ENCODE peak calls at places on chromosomes 7 and 10, in seven cellular contexts. One of them, this sample, is unnamed. For H3K4me1, the result is how much of the 10 kb centered on the place peaks cover.

GRCh38 chr7:2944729-2945128 is 98.9 kb downstream of the CARD11 start:
- DNase-seq in GM23248: no peak
- DNase-seq in H1: no peak
- DNase-seq in fibroblast of lung: no peak
- DNase-seq in hepatocyte: no peak
- DNase-seq in H9: peak
- DNase-seq in astrocyte: no peak
- DNase-seq in this sample: no peak

GRCh38 chr7:128437426-128438332 is 18.0 kb upstream of the HILPDA start:
- DNase-seq in hepatocyte: no peak
- DNase-seq in fibroblast of lung: no peak
- DNase-seq in astrocyte: no peak
- DNase-seq in GM23248: no peak
- DNase-seq in H9: no peak
- DNase-seq in H1: no peak
- DNase-seq in this sample: no peak

GRCh38 chr7:94486206-94486605 is 23.4 kb upstream of the CASD1 start:
- DNase-seq in GM23248: no peak
- DNase-seq in fibroblast of lung: no peak
- DNase-seq in astrocyte: no peak
- DNase-seq in hepatocyte: no peak
- DNase-seq in H1: no peak
- DNase-seq in H9: no peak
- DNase-seq in this sample: no peak

GRCh38 chr7:26202019-26202985 is 757 bp downstream of the CBX3 start:
- DNase-seq in GM23248: peak
- DNase-seq in fibroblast of lung: peak
- DNase-seq in H9: no peak
- DNase-seq in astrocyte: peak
- DNase-seq in hepatocyte: peak
- DNase-seq in H1: no peak
- DNase-seq in this sample: peak

GRCh38 chr10:130456616-130457015 is 320.4 kb downstream of the GLRX3 start:
- DNase-seq in H9: peak
- DNase-seq in hepatocyte: no peak
- DNase-seq in fibroblast of lung: no peak
- DNase-seq in GM23248: no peak
- DNase-seq in H1: peak
- DNase-seq in astrocyte: no peak
- DNase-seq in this sample: no peak

GRCh38 chr10:119893845-119894427 is 1.4 kb downstream of the SEC23IP start:
- DNase-seq in hepatocyte: no peak
- DNase-seq in fibroblast of lung: no peak
- DNase-seq in H9: no peak
- DNase-seq in astrocyte: no peak
- DNase-seq in GM23248: no peak
- DNase-seq in H1: no peak
- DNase-seq in this sample: no peak

GRCh38 chr10:11505636-11506035 is 105.8 kb downstream of the USP6NL start:
- DNase-seq in astrocyte: no peak
- DNase-seq in hepatocyte: no peak
- DNase-seq in GM23248: no peak
- DNase-seq in H1: no peak
- DNase-seq in fibroblast of lung: peak
- DNase-seq in H9: no peak
- DNase-seq in this sample: no peak

GRCh38 chr10:22712959-22713852 is 1.2 kb downstream of the PIP4K2A start:
- DNase-seq in GM23248: peak
- DNase-seq in H9: peak
- DNase-seq in astrocyte: no peak
- DNase-seq in hepatocyte: peak
- DNase-seq in fibroblast of lung: no peak
- DNase-seq in H1: no peak
- DNase-seq in this sample: peak

GRCh38 chr10:25176421-25176968 is 1.7 kb downstream of the GPR158 start:
- DNase-seq in astrocyte: no peak
- DNase-seq in H1: no peak
- DNase-seq in H9: peak
- DNase-seq in GM23248: peak
- DNase-seq in hepatocyte: no peak
- DNase-seq in fibroblast of lung: peak
- DNase-seq in this sample: no peak

GRCh38 chr7:27241189-27242045 is 1.2 kb upstream of the EVX1 start:
- DNase-seq in astrocyte: no peak
- DNase-seq in H9: peak
- DNase-seq in fibroblast of lung: no peak
- DNase-seq in GM23248: no peak
- DNase-seq in hepatocyte: no peak
- DNase-seq in H1: peak
- DNase-seq in this sample: no peak

GRCh38 chr10:6593140-6593740 is 13.2 kb upstream of the PRKCQ start:
- DNase-seq in H1: no peak
- DNase-seq in H9: peak
- DNase-seq in astrocyte: no peak
- DNase-seq in GM23248: no peak
- DNase-seq in hepatocyte: no peak
- DNase-seq in fibroblast of lung: no peak
- DNase-seq in this sample: no peak

GRCh38 chr10:108632044-108632443 is 1291.3 kb downstream of the XPNPEP1 start:
- DNase-seq in H1: no peak
- DNase-seq in H9: no peak
- DNase-seq in GM23248: no peak
- DNase-seq in fibroblast of lung: no peak
- DNase-seq in astrocyte: no peak
- DNase-seq in hepatocyte: no peak
- DNase-seq in this sample: no peak

GRCh38 chr7:91135300-91135699 is 128.9 kb upstream of the FZD1 start:
- DNase-seq in hepatocyte: no peak
- DNase-seq in astrocyte: no peak
- DNase-seq in H9: no peak
- DNase-seq in H1: no peak
- DNase-seq in fibroblast of lung: no peak
- DNase-seq in GM23248: no peak
- DNase-seq in this sample: no peak

GRCh38 chr7:117731455-117731854 is 141.8 kb downstream of the CTTNBP2 start:
- DNase-seq in H1: no peak
- DNase-seq in hepatocyte: no peak
- DNase-seq in astrocyte: no peak
- DNase-seq in fibroblast of lung: no peak
- DNase-seq in H9: no peak
- DNase-seq in GM23248: no peak
- DNase-seq in this sample: no peak

GRCh38 chr7:46565257-46565656 is 644.2 kb upstream of the IGFBP3 start:
- DNase-seq in H9: no peak
- DNase-seq in astrocyte: no peak
- DNase-seq in fibroblast of lung: no peak
- DNase-seq in GM23248: no peak
- DNase-seq in H1: no peak
- DNase-seq in hepatocyte: peak
- DNase-seq in this sample: no peak

GRCh38 chr10:132111871-132112341 is 46.2 kb downstream of the JAKMIP3 start:
- DNase-seq in fibroblast of lung: no peak
- DNase-seq in astrocyte: no peak
- DNase-seq in hepatocyte: no peak
- DNase-seq in H9: no peak
- DNase-seq in H1: peak
- DNase-seq in GM23248: no peak
- DNase-seq in this sample: no peak

GRCh38 chr10:86025509-86025908 is 341.1 kb downstream of the GRID1 start:
- DNase-seq in hepatocyte: no peak
- DNase-seq in astrocyte: no peak
- DNase-seq in GM23248: no peak
- DNase-seq in H1: no peak
- DNase-seq in H9: no peak
- DNase-seq in fibroblast of lung: no peak
- DNase-seq in this sample: no peak

GRCh38 chr7:119935418-119936025 is 337.5 kb upstream of the KCND2 start:
- DNase-seq in H9: no peak
- DNase-seq in H1: no peak
- DNase-seq in astrocyte: peak
- DNase-seq in fibroblast of lung: peak
- DNase-seq in GM23248: peak
- DNase-seq in hepatocyte: peak
- DNase-seq in this sample: no peak

GRCh38 chr10:29688230-29688634 is 53.5 kb upstream of the SVIL start:
- DNase-seq in hepatocyte: no peak
- DNase-seq in astrocyte: no peak
- DNase-seq in H9: peak
- DNase-seq in H1: peak
- DNase-seq in GM23248: peak
- DNase-seq in fibroblast of lung: peak
- DNase-seq in this sample: no peak

GRCh38 chr7:158546626-158547025 is 41.0 kb downstream of the PTPRN2 start:
- DNase-seq in astrocyte: no peak
- DNase-seq in H9: no peak
- DNase-seq in fibroblast of lung: no peak
- DNase-seq in hepatocyte: no peak
- DNase-seq in GM23248: no peak
- DNase-seq in H1: no peak
- DNase-seq in this sample: no peak

GRCh38 chr7:155124706-155125105 is 54.6 kb downstream of the HTR5A start:
- DNase-seq in H9: no peak
- DNase-seq in hepatocyte: no peak
- DNase-seq in fibroblast of lung: no peak
- DNase-seq in GM23248: no peak
- DNase-seq in H1: no peak
- DNase-seq in astrocyte: no peak
- DNase-seq in this sample: no peak

GRCh38 chr10:65194131-65194530 is 1672.9 kb downstream of the REEP3 start:
- DNase-seq in fibroblast of lung: peak
- DNase-seq in H9: no peak
- DNase-seq in astrocyte: peak
- DNase-seq in H1: no peak
- DNase-seq in hepatocyte: no peak
- DNase-seq in GM23248: peak
- DNase-seq in this sample: no peak

GRCh38 chr10:1432161-1432560 is 305.2 kb downstream of the ADARB2 start:
- DNase-seq in H1: no peak
- DNase-seq in hepatocyte: no peak
- DNase-seq in astrocyte: no peak
- DNase-seq in H9: no peak
- DNase-seq in fibroblast of lung: no peak
- DNase-seq in GM23248: no peak
- DNase-seq in this sample: no peak

GRCh38 chr7:65430344-65431186 is 56.9 kb downstream of the ZNF92 start:
- DNase-seq in H9: no peak
- DNase-seq in H1: no peak
- DNase-seq in fibroblast of lung: no peak
- DNase-seq in GM23248: no peak
- DNase-seq in hepatocyte: no peak
- DNase-seq in astrocyte: no peak
- DNase-seq in this sample: no peak

GRCh38 chr7:10797157-10797556 is 176.5 kb upstream of the PHF14 start:
- DNase-seq in astrocyte: no peak
- DNase-seq in fibroblast of lung: no peak
- DNase-seq in H9: no peak
- DNase-seq in GM23248: no peak
- DNase-seq in hepatocyte: no peak
- DNase-seq in H1: no peak
- DNase-seq in this sample: no peak

GRCh38 chr7:29035044-29035740 is 77.1 kb upstream of the TRIL start:
- DNase-seq in H1: no peak
- DNase-seq in GM23248: peak
- DNase-seq in astrocyte: peak
- DNase-seq in hepatocyte: no peak
- DNase-seq in fibroblast of lung: peak
- DNase-seq in H9: no peak
- DNase-seq in this sample: no peak

GRCh38 chr7:29038463-29038862 is 80.3 kb upstream of the TRIL start:
- DNase-seq in GM23248: peak
- DNase-seq in H9: no peak
- DNase-seq in astrocyte: peak
- DNase-seq in hepatocyte: no peak
- DNase-seq in fibroblast of lung: peak
- DNase-seq in H1: no peak
- DNase-seq in this sample: no peak

DNA sequence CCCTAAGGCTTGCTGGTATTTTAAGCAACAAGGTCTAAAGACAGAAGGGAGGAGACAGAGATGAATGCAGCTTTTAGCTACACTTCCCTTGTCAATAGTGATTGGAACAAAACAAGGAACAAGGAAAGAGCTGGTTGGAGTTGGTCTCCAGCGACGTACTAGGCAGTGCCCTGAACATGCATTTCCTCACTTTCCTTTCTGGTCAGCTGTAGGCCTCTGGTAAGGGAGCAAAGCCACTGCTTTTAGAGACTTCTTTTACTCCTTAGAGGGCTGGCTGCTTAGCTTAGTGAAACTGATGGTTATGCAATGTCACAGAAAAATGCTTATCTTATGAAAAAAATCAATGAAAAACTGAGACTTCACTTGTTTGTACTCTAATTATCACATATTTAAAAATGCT is 75.5 kb upstream of the TRIL start:
- DNase-seq in H9: no peak
- DNase-seq in hepatocyte: no peak
- DNase-seq in GM23248: no peak
- DNase-seq in H1: no peak
- DNase-seq in astrocyte: no peak
- DNase-seq in fibroblast of lung: no peak
- DNase-seq in this sample: no peak
- H3K4me1 ChIP-seq in H9: under half
- H3K4me1 ChIP-seq in hepatocyte: under half
- H3K4me1 ChIP-seq in GM23248: under half
- H3K4me1 ChIP-seq in H1: under half
- H3K4me1 ChIP-seq in astrocyte: under half
- H3K4me1 ChIP-seq in fibroblast of lung: under half
- H3K4me1 ChIP-seq in this sample: under half

GRCh38 chr7:134480730-134481129 is 21.8 kb upstream of the AKR1B1 start:
- DNase-seq in astrocyte: peak
- DNase-seq in fibroblast of lung: peak
- DNase-seq in hepatocyte: no peak
- DNase-seq in H1: no peak
- DNase-seq in GM23248: peak
- DNase-seq in H9: peak
- DNase-seq in this sample: no peak
- H3K4me2 ChIP-seq in astrocyte: peak
- H3K4me2 ChIP-seq in fibroblast of lung: peak
- H3K4me2 ChIP-seq in hepatocyte: no peak
- H3K4me2 ChIP-seq in H1: peak
- H3K4me2 ChIP-seq in GM23248: peak
- H3K4me2 ChIP-seq in H9: no peak
- H3K4me2 ChIP-seq in this sample: no peak

GRCh38 chr10:122650331-122650730 is 49.3 kb downstream of the C10orf120 start:
- DNase-seq in H1: no peak
- DNase-seq in GM23248: no peak
- DNase-seq in hepatocyte: no peak
- DNase-seq in astrocyte: no peak
- DNase-seq in H9: no peak
- DNase-seq in fibroblast of lung: no peak
- DNase-seq in this sample: no peak
- H2AFZ ChIP-seq in H1: no peak
- H2AFZ ChIP-seq in GM23248: no peak
- H2AFZ ChIP-seq in hepatocyte: no peak
- H2AFZ ChIP-seq in astrocyte: no peak
- H2AFZ ChIP-seq in H9: no peak
- H2AFZ ChIP-seq in fibroblast of lung: no peak
- H2AFZ ChIP-seq in this sample: no peak

DNA sequence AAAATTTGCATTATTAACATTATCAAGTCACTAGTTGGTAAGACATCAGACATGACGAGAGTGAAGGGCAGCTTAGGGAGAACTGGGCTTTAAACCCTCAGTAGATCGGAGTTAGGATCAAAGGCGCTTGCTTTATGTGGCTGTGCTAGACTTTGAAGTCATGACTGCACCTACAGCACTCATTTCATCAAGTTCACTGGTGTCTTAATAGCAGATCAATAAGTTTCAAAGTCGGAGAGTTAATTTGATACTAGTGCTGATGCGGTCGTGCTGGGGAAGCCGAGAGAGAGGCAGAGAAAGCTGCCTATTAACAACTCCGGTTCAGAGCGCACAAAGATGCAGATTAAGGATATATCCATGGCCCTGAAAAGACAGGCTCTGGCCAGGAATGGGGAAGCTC is 172.9 kb downstream of the TCF7L2 start:
- DNase-seq in H9: no peak
- DNase-seq in GM23248: no peak
- DNase-seq in H1: no peak
- DNase-seq in astrocyte: no peak
- DNase-seq in fibroblast of lung: no peak
- DNase-seq in hepatocyte: no peak
- DNase-seq in this sample: no peak
- H3K4me1 ChIP-seq in H9: under half
- H3K4me1 ChIP-seq in GM23248: under half
- H3K4me1 ChIP-seq in H1: under half
- H3K4me1 ChIP-seq in astrocyte: under half
- H3K4me1 ChIP-seq in fibroblast of lung: under half
- H3K4me1 ChIP-seq in hepatocyte: under half
- H3K4me1 ChIP-seq in this sample: under half